ENCODE peak calls at places on chromosomes 4 and X, in six cellular contexts. V is stimulated activated CD8-positive, alpha-beta memory T cell treated with anti-CD3 and anti-CD28 coated beads, Interleukin-4, amount 100 ng/mL, for 4 hours; U is NCI-H1105 treated with DMSO at 0.1 percent for 48 hours; E is MV-4-11; B is left ventricle myocardium superior; P is substantia nigra. R is an unnamed sample.

GRCh38 chrX:131944936-131945902 is 77.9 kb upstream of the STK26 start:
- DNase-seq in V (no peak), U (no peak), E (no peak), B (no peak), P (no peak), R (no peak)

GRCh38 chrX:42615161-42615563 is 162.8 kb downstream of the PPP1R2C start:
- DNase-seq in V (no peak), U (no peak), E (no peak), B (no peak), P (no peak), R (no peak)

GRCh38 chr4:15729910-15730533 is 27.2 kb downstream of the BST1 start:
- DNase-seq in V (no peak), U (peak), E (peak), B (no peak), P (no peak), R (peak)

GRCh38 chr4:8863759-8864682 is 7.6 kb downstream of the HMX1 start:
- DNase-seq in V (no peak), U (no peak), E (no peak), B (peak), P (no peak), R (no peak)

GRCh38 chrX:69503228-69503834 is 795 bp upstream of the NALF2 start:
- DNase-seq in V (no peak), U (peak), E (no peak), B (no peak), P (no peak), R (no peak)

GRCh38 chrX:99914676-99915075 is 495.4 kb downstream of the PCDH19 start:
- DNase-seq in V (no peak), U (peak), E (no peak), B (no peak), P (no peak), R (no peak)

GRCh38 chrX:150569155-150569477 is 695 bp downstream of the MTM1 start:
- DNase-seq in V (no peak), U (peak), E (peak), B (peak), P (no peak), R (no peak)

GRCh38 chr4:39932776-39933402 is 44.8 kb downstream of the PDS5A start:
- DNase-seq in V (no peak), U (no peak), E (peak), B (no peak), P (no peak), R (no peak)

GRCh38 chr4:45946699-45947098 is 177.2 kb downstream of the GABRG1 start:
- DNase-seq in V (no peak), U (no peak), E (no peak), B (no peak), P (no peak), R (no peak)

GRCh38 chrX:119682019-119682989 is 10.7 kb downstream of the SEPTIN6 start:
- DNase-seq in V (no peak), U (no peak), E (peak), B (no peak), P (no peak), R (no peak)

GRCh38 chrX:114626323-114626722 is 42.4 kb downstream of the HTR2C start:
- DNase-seq in V (no peak), U (no peak), E (no peak), B (no peak), P (no peak), R (no peak)

GRCh38 chr4:36244257-36245084 is at the start of gene ARAP2:
- DNase-seq in V (peak), U (peak), E (no peak), B (peak), P (peak), R (peak)

GRCh38 chrX:19865567-19866363 is 21.6 kb downstream of the SH3KBP1 start:
- DNase-seq in V (no peak), U (no peak), E (peak), B (no peak), P (no peak), R (no peak)

GRCh38 chr4:141860974-141861373 is 224.6 kb downstream of the IL15 start:
- DNase-seq in V (no peak), U (no peak), E (no peak), B (no peak), P (no peak), R (no peak)

GRCh38 chrX:44314259-44314734 is 29.2 kb downstream of the EFHC2 start:
- DNase-seq in V (no peak), U (no peak), E (peak), B (peak), P (no peak), R (peak)

GRCh38 chrX:153441981-153442380 is 3.9 kb downstream of the TREX2 start:
- DNase-seq in V (no peak), U (no peak), E (no peak), B (no peak), P (no peak), R (no peak)

GRCh38 chr4:6467600-6467999 is 4.8 kb downstream of the PPP2R2C start:
- DNase-seq in V (no peak), U (no peak), E (no peak), B (no peak), P (no peak), R (no peak)

GRCh38 chr4:12053951-12054350 is 625.3 kb upstream of the HS3ST1 start:
- DNase-seq in V (no peak), U (no peak), E (no peak), B (no peak), P (no peak), R (no peak)

GRCh38 chrX:35340451-35340850 is 397.9 kb downstream of the FAM47B start:
- DNase-seq in V (no peak), U (no peak), E (no peak), B (no peak), P (no peak), R (no peak)

GRCh38 chrX:20432048-20432447 is 165.3 kb upstream of the RPS6KA3 start:
- DNase-seq in V (no peak), U (no peak), E (no peak), B (no peak), P (no peak), R (no peak)

GRCh38 chr4:16881151-16881884 is 17.1 kb downstream of the LDB2 start:
- DNase-seq in V (no peak), U (no peak), E (no peak), B (no peak), P (no peak), R (no peak)

GRCh38 chr4:154416183-154416543 is 75.4 kb downstream of the DCHS2 start:
- DNase-seq in V (no peak), U (peak), E (no peak), B (peak), P (peak), R (no peak)

GRCh38 chrX:74371399-74371798 is 49.9 kb upstream of the SLC16A2 start:
- DNase-seq in V (no peak), U (no peak), E (no peak), B (no peak), P (no peak), R (no peak)

GRCh38 chr4:150265806-150266205 is 187.6 kb downstream of the DCLK2 start:
- DNase-seq in V (no peak), U (no peak), E (no peak), B (no peak), P (no peak), R (no peak)

R was measured in C1 segment of cervical spinal cord.